ENCODE peak calls at places on chromosomes 2 and 18, in four cellular contexts. W, U, N and E are unnamed samples.

GRCh38 chr2:210660-211059 is 53.2 kb downstream of the SH3YL1 start:
- DNase-seq in W (no peak), U (no peak), N (peak), E (no peak)

GRCh38 chr2:67290451-67290991 is 106.6 kb upstream of the ETAA1 start:
- DNase-seq in U (no peak), W (no peak), N (peak), E (no peak)

GRCh38 chr2:203782262-203782976 is 76.0 kb downstream of the CD28 start:
- DNase-seq in W (peak), U (peak), N (peak), E (peak)

GRCh38 chr18:46338761-46339160 is 234.6 kb downstream of the HAUS1 start:
- DNase-seq in U (no peak), W (no peak), N (no peak), E (peak)

GRCh38 chr2:231684314-231685223 is 23.8 kb upstream of the PTMA start:
- DNase-seq in W (peak), U (peak), N (no peak), E (no peak)

GRCh38 chr18:28159055-28159454 is 17.9 kb downstream of the CDH2 start:
- DNase-seq in U (peak), N (no peak), W (peak), E (no peak)

GRCh38 chr2:238709961-238710360 is 137.9 kb upstream of the TWIST2 start:
- DNase-seq in W (no peak), U (no peak), N (no peak), E (no peak)

GRCh38 chr2:159137511-159138101 is 148.9 kb downstream of the WDSUB1 start:
- DNase-seq in N (no peak), W (no peak), U (no peak), E (no peak)

GRCh38 chr2:101426808-101427207 is 39.5 kb upstream of the CREG2 start:
- DNase-seq in U (no peak), W (no peak), N (no peak), E (no peak)